ENCODE peak calls at places on chromosomes 5 and 9, in ten cellular contexts. K, X, A, C, M, V, R, Z, I and D are unnamed samples.

GRCh38 chr5:167128581-167128980 is 1162.9 kb upstream of the WWC1 start:
- DNase-seq in K (no peak), X (no peak), A (no peak), C (no peak), M (no peak), V (no peak), R (no peak), Z (no peak), I (no peak), D (no peak)

GRCh38 chr5:66169534-66169933 is 25.4 kb downstream of the SREK1 start:
- DNase-seq in K (no peak), X (no peak), A (no peak), C (no peak), M (no peak), V (no peak), R (no peak), Z (no peak), I (no peak), D (no peak)

GRCh38 chr9:136048560-136049411 is 46.3 kb downstream of the NACC2 start:
- DNase-seq in K (no peak), X (no peak), A (no peak), C (no peak), M (no peak), V (no peak), R (no peak), Z (no peak), I (no peak), D (peak)

GRCh38 chr5:179769276-179769675 is 24.5 kb upstream of the LTC4S start:
- DNase-seq in K (no peak), X (no peak), A (no peak), C (no peak), M (no peak), V (no peak), R (no peak), Z (no peak), I (no peak), D (no peak)

GRCh38 chr5:137292461-137293025 is 206.6 kb downstream of the SPOCK1 start:
- DNase-seq in K (no peak), X (no peak), A (no peak), C (no peak), M (no peak), V (no peak), R (no peak), Z (no peak), I (no peak), D (no peak)

GRCh38 chr9:132846109-132846917 is 31.8 kb downstream of the AK8 start:
- DNase-seq in K (no peak), X (no peak), A (no peak), C (no peak), M (no peak), V (no peak), R (no peak), Z (no peak), I (no peak), D (peak)

GRCh38 chr5:139382371-139382770 is 726 bp downstream of the SLC23A1 start:
- DNase-seq in K (no peak), X (no peak), A (no peak), C (no peak), M (no peak), V (no peak), R (no peak), Z (no peak), I (no peak), D (no peak)

GRCh38 chr5:15695171-15695676 is 195.2 kb downstream of the FBXL7 start:
- DNase-seq in K (peak), X (peak), A (no peak), C (no peak), M (no peak), V (peak), R (no peak), Z (no peak), I (no peak), D (no peak)

GRCh38 chr9:93295031-93295430 is 111.1 kb downstream of the WNK2 start:
- DNase-seq in K (peak), X (no peak), A (no peak), C (no peak), M (no peak), V (no peak), R (no peak), Z (no peak), I (no peak), D (no peak)

GRCh38 chr5:81182396-81183390 is 50.4 kb upstream of the CKMT2 start:
- DNase-seq in K (no peak), X (no peak), A (no peak), C (no peak), M (no peak), V (no peak), R (no peak), Z (no peak), I (no peak), D (no peak)

GRCh38 chr9:124281934-124282351 is 24.2 kb downstream of the NEK6 start:
- DNase-seq in K (no peak), X (no peak), A (no peak), C (no peak), M (no peak), V (no peak), R (no peak), Z (no peak), I (no peak), D (no peak)

GRCh38 chr9:101264727-101265126 is 120.1 kb downstream of the BAAT start:
- DNase-seq in K (no peak), X (no peak), A (no peak), C (no peak), M (no peak), V (no peak), R (no peak), Z (no peak), I (no peak), D (no peak)

GRCh38 chr5:123297866-123298265 is 125.3 kb downstream of the CEP120 start:
- DNase-seq in K (no peak), X (no peak), A (no peak), C (no peak), M (no peak), V (peak), R (no peak), Z (no peak), I (no peak), D (no peak)

GRCh38 chr5:135869935-135870334 is 25.7 kb downstream of the IL9 start:
- DNase-seq in K (no peak), X (no peak), A (no peak), C (no peak), M (no peak), V (no peak), R (no peak), Z (no peak), I (no peak), D (no peak)

GRCh38 chr5:119274767-119275130 is 81.1 kb upstream of the TNFAIP8 start:
- DNase-seq in K (peak), X (peak), A (no peak), C (no peak), M (no peak), V (peak), R (no peak), Z (no peak), I (no peak), D (no peak)

GRCh38 chr9:76045217-76045616 is 154.7 kb downstream of the PCSK5 start:
- DNase-seq in K (no peak), X (no peak), A (no peak), C (no peak), M (no peak), V (no peak), R (no peak), Z (no peak), I (no peak), D (no peak)

GRCh38 chr9:5893134-5893505 is 2.4 kb downstream of the MLANA start:
- DNase-seq in K (no peak), X (no peak), A (no peak), C (no peak), M (no peak), V (no peak), R (no peak), Z (no peak), I (no peak), D (no peak)

GRCh38 chr9:35689601-35690446 is at the start of gene TPM2:
- DNase-seq in K (peak), X (peak), A (no peak), C (no peak), M (no peak), V (peak), R (peak), Z (no peak), I (no peak), D (peak)

GRCh38 chr5:170721681-170722080 is 61.8 kb upstream of the GABRP start:
- DNase-seq in K (no peak), X (no peak), A (no peak), C (no peak), M (no peak), V (no peak), R (no peak), Z (no peak), I (no peak), D (no peak)

GRCh38 chr5:181187500-181188213 is 17.3 kb downstream of the TRIM7 start:
- DNase-seq in K (peak), X (no peak), A (peak), C (peak), M (no peak), V (peak), R (peak), Z (no peak), I (peak), D (peak)

GRCh38 chr9:93621922-93622321 is 45.5 kb downstream of the PHF2 start:
- DNase-seq in K (no peak), X (no peak), A (no peak), C (no peak), M (no peak), V (no peak), R (no peak), Z (no peak), I (no peak), D (no peak)

GRCh38 chr9:135504262-135505229 is 4.1 kb downstream of the MRPS2 start:
- DNase-seq in K (peak), X (no peak), A (peak), C (peak), M (no peak), V (peak), R (peak), Z (peak), I (peak), D (peak)

GRCh38 chr9:35164711-35165110 is 2.9 kb downstream of the UNC13B start:
- DNase-seq in K (peak), X (no peak), A (no peak), C (no peak), M (no peak), V (peak), R (no peak), Z (no peak), I (no peak), D (no peak)

GRCh38 chr5:6780802-6781391 is 67.7 kb downstream of the TENT4A start:
- DNase-seq in K (no peak), X (no peak), A (no peak), C (no peak), M (no peak), V (no peak), R (no peak), Z (no peak), I (peak), D (no peak)

GRCh38 chr9:88772602-88773001 is 218.7 kb upstream of the S1PR3 start:
- DNase-seq in K (no peak), X (no peak), A (no peak), C (no peak), M (no peak), V (no peak), R (no peak), Z (no peak), I (no peak), D (no peak)

GRCh38 chr5:141040763-141041426 is 10.3 kb upstream of the PCDHB1 start:
- DNase-seq in K (peak), X (no peak), A (peak), C (peak), M (peak), V (peak), R (peak), Z (peak), I (peak), D (peak)

GRCh38 chr9:106441283-106441682 is 421.7 kb upstream of the ZNF462 start:
- DNase-seq in K (no peak), X (no peak), A (no peak), C (no peak), M (no peak), V (no peak), R (no peak), Z (no peak), I (no peak), D (no peak)

GRCh38 chr5:109693535-109694152 is 3.9 kb downstream of the MAN2A1 start:
- DNase-seq in K (peak), X (no peak), A (no peak), C (no peak), M (no peak), V (peak), R (no peak), Z (no peak), I (no peak), D (no peak)

GRCh38 chr9:81543695-81544094 is 145.7 kb downstream of the TLE1 start:
- DNase-seq in K (no peak), X (no peak), A (no peak), C (no peak), M (no peak), V (no peak), R (no peak), Z (no peak), I (no peak), D (no peak)

GRCh38 chr5:108341866-108342265 is 40.0 kb downstream of the FBXL17 start:
- DNase-seq in K (no peak), X (no peak), A (no peak), C (no peak), M (no peak), V (no peak), R (no peak), Z (no peak), I (no peak), D (no peak)

GRCh38 chr9:38681747-38682227 is 38.1 kb downstream of the FAM240B start:
- DNase-seq in K (peak), X (peak), A (no peak), C (no peak), M (no peak), V (peak), R (no peak), Z (no peak), I (no peak), D (no peak)

GRCh38 chr9:127943011-127943662 is 5.5 kb upstream of the DPM2 start:
- DNase-seq in K (no peak), X (no peak), A (no peak), C (no peak), M (no peak), V (no peak), R (no peak), Z (no peak), I (no peak), D (no peak)

GRCh38 chr9:79610019-79610760 is 38.4 kb downstream of the TLE4 start:
- DNase-seq in K (no peak), X (peak), A (no peak), C (no peak), M (no peak), V (peak), R (no peak), Z (no peak), I (no peak), D (no peak)

GRCh38 chr9:76576344-76576743 is 117.4 kb downstream of the GCNT1 start:
- DNase-seq in K (peak), X (peak), A (no peak), C (peak), M (peak), V (peak), R (no peak), Z (peak), I (peak), D (peak)

GRCh38 chr5:10507575-10508024 is 56.3 kb upstream of the ANKRD33B start:
- DNase-seq in K (peak), X (no peak), A (no peak), C (no peak), M (no peak), V (peak), R (no peak), Z (no peak), I (no peak), D (no peak)

GRCh38 chr5:172496671-172497371 is 42.5 kb upstream of the SH3PXD2B start:
- DNase-seq in K (peak), X (peak), A (no peak), C (peak), M (no peak), V (peak), R (no peak), Z (no peak), I (no peak), D (peak)

GRCh38 chr5:179914032-179914755 is 6.5 kb upstream of the TBC1D9B start:
- DNase-seq in K (peak), X (no peak), A (no peak), C (no peak), M (no peak), V (peak), R (no peak), Z (no peak), I (no peak), D (no peak)

GRCh38 chr5:54217826-54218503 is 92.4 kb downstream of the ARL15 start:
- DNase-seq in K (peak), X (peak), A (no peak), C (no peak), M (no peak), V (peak), R (peak), Z (no peak), I (peak), D (no peak)

GRCh38 chr5:158135682-158136176 is 276.8 kb upstream of the CLINT1 start:
- DNase-seq in K (no peak), X (no peak), A (no peak), C (no peak), M (no peak), V (no peak), R (peak), Z (no peak), I (no peak), D (no peak)